ENCODE peak calls at places on chromosomes 3 and 15, in nine cellular contexts. One of them, this sample, is unnamed.
A peak's percentile ranks its signal among the peaks of the same experiment; 100 is the strongest.

GRCh38 chr3:111936967-111937366 is 41.9 kb upstream of the ABHD10 start:
- DNase-seq in cardiac muscle cell: peak; percentile 24
- DNase-seq in GM13977: no peak
- DNase-seq in WTC11: no peak
- DNase-seq in ovary: no peak
- DNase-seq in left ventricle myocardium inferior: no peak
- DNase-seq in GM10248: no peak
- DNase-seq in AG09309: no peak
- DNase-seq in A549: no peak
- DNase-seq in this sample: no peak

GRCh38 chr3:30934208-30934550 is 39.7 kb upstream of the GADL1 start:
- DNase-seq in cardiac muscle cell: peak; percentile 73
- DNase-seq in GM13977: peak; percentile 6
- DNase-seq in WTC11: no peak
- DNase-seq in ovary: peak; percentile 36
- DNase-seq in left ventricle myocardium inferior: no peak
- DNase-seq in GM10248: no peak
- DNase-seq in AG09309: peak; percentile 47
- DNase-seq in A549: peak; percentile 14
- DNase-seq in this sample: peak; percentile 48

GRCh38 chr15:79076661-79077060 is 13.9 kb downstream of the RASGRF1 start:
- DNase-seq in cardiac muscle cell: no peak
- DNase-seq in GM13977: no peak
- DNase-seq in WTC11: no peak
- DNase-seq in ovary: no peak
- DNase-seq in left ventricle myocardium inferior: no peak
- DNase-seq in GM10248: no peak
- DNase-seq in AG09309: no peak
- DNase-seq in A549: no peak
- DNase-seq in this sample: no peak

GRCh38 chr3:186882881-186883685 is 40.6 kb downstream of the ADIPOQ start:
- DNase-seq in cardiac muscle cell: peak; percentile 75
- DNase-seq in GM13977: no peak
- DNase-seq in WTC11: no peak
- DNase-seq in ovary: no peak
- DNase-seq in left ventricle myocardium inferior: no peak
- DNase-seq in GM10248: no peak
- DNase-seq in AG09309: peak; percentile 33
- DNase-seq in A549: peak; percentile 46
- DNase-seq in this sample: no peak

GRCh38 chr3:4720316-4721075 is 227.3 kb downstream of the ITPR1 start:
- DNase-seq in cardiac muscle cell: peak; percentile 88
- DNase-seq in GM13977: peak; percentile 23
- DNase-seq in WTC11: peak; percentile 28
- DNase-seq in ovary: peak; percentile 93
- DNase-seq in left ventricle myocardium inferior: peak; percentile 64
- DNase-seq in GM10248: peak; percentile 35
- DNase-seq in AG09309: peak; percentile 79
- DNase-seq in A549: peak; percentile 70
- DNase-seq in this sample: peak; percentile 82

GRCh38 chr3:141388823-141389617 is 20.7 kb downstream of the ZBTB38 start:
- DNase-seq in cardiac muscle cell: peak; percentile 53
- DNase-seq in GM13977: no peak
- DNase-seq in WTC11: no peak
- DNase-seq in ovary: no peak
- DNase-seq in left ventricle myocardium inferior: no peak
- DNase-seq in GM10248: no peak
- DNase-seq in AG09309: no peak
- DNase-seq in A549: no peak
- DNase-seq in this sample: no peak

GRCh38 chr3:155444771-155445170 is 151.3 kb upstream of the STRIT1 start:
- DNase-seq in cardiac muscle cell: no peak
- DNase-seq in GM13977: no peak
- DNase-seq in WTC11: no peak
- DNase-seq in ovary: no peak
- DNase-seq in left ventricle myocardium inferior: no peak
- DNase-seq in GM10248: no peak
- DNase-seq in AG09309: no peak
- DNase-seq in A549: no peak
- DNase-seq in this sample: no peak

GRCh38 chr15:96107922-96108321 is 222.6 kb upstream of the NR2F2 start:
- DNase-seq in cardiac muscle cell: peak; percentile 13
- DNase-seq in GM13977: no peak
- DNase-seq in WTC11: no peak
- DNase-seq in ovary: no peak
- DNase-seq in left ventricle myocardium inferior: no peak
- DNase-seq in GM10248: no peak
- DNase-seq in AG09309: no peak
- DNase-seq in A549: no peak
- DNase-seq in this sample: peak; percentile 26

DNA sequence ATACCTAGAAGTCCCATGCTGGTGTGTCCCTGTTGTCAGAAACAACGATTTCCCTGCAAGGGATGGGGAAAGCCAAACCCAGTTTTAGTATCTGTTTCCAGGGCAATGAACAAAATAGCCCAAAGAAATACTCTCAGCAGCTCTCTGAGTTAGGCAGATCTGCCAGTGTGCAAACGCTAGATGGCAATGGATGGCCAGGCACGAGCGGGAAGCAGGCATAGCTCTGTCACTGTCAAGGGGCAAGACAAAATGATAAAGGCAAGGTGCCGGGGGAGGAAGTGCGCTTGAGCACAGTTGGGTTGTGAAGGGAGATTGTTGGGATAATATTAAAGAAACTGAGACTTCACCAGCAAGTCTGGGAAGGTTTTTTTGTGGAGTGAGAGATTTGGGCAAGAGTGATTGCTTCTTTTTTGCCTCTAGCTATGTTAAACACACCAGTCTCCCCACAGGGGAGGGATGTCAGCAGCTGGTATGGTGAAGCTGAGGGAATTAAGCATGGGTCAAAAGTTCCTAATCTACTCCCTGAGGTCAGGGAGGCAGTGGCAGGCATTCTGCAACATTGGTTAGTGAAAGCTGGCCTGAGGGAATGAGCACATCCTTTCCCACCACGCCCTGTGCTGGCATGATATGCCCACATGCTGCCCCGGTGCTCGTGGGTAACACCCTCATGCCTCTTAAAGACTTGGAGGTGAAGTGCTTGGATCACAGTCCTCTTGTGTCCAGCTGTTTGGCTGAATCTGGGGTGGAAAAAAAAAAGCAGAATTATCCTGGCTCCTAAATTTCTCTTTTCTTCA is 117.6 kb downstream of the PDCD6IP start:
- DNase-seq in cardiac muscle cell: peak; percentile 22
- DNase-seq in GM13977: peak; percentile 16
- DNase-seq in WTC11: peak; percentile 25
- DNase-seq in ovary: no peak
- DNase-seq in left ventricle myocardium inferior: no peak
- DNase-seq in GM10248: peak; percentile 28
- DNase-seq in AG09309: no peak
- DNase-seq in A549: peak; percentile 46
- DNase-seq in this sample: no peak
- TF ChIP-seq CTCF in cardiac muscle cell: peak; percentile 33
- TF ChIP-seq CTCF in GM13977: peak; percentile 38
- TF ChIP-seq CTCF in WTC11: no peak
- TF ChIP-seq CTCF in ovary: no peak
- TF ChIP-seq CTCF in left ventricle myocardium inferior: peak; percentile 56
- TF ChIP-seq CTCF in GM10248: peak; percentile 35
- TF ChIP-seq CTCF in AG09309: peak; percentile 40
- TF ChIP-seq CTCF in A549: peak; percentile 57
- TF ChIP-seq CTCF in this sample: peak; percentile 33

GRCh38 chr3:123939706-123940105 is 21.3 kb downstream of the CCDC14 start:
- DNase-seq in cardiac muscle cell: no peak
- DNase-seq in GM13977: no peak
- DNase-seq in WTC11: no peak
- DNase-seq in ovary: no peak
- DNase-seq in left ventricle myocardium inferior: no peak
- DNase-seq in GM10248: no peak
- DNase-seq in AG09309: no peak
- DNase-seq in A549: no peak
- DNase-seq in this sample: no peak

GRCh38 chr3:123935830-123936229 is 25.2 kb downstream of the CCDC14 start:
- DNase-seq in cardiac muscle cell: no peak
- DNase-seq in GM13977: no peak
- DNase-seq in WTC11: no peak
- DNase-seq in ovary: no peak
- DNase-seq in left ventricle myocardium inferior: no peak
- DNase-seq in GM10248: no peak
- DNase-seq in AG09309: no peak
- DNase-seq in A549: no peak
- DNase-seq in this sample: no peak

GRCh38 chr3:123936400-123936799 is 24.6 kb downstream of the CCDC14 start:
- DNase-seq in cardiac muscle cell: no peak
- DNase-seq in GM13977: no peak
- DNase-seq in WTC11: no peak
- DNase-seq in ovary: no peak
- DNase-seq in left ventricle myocardium inferior: no peak
- DNase-seq in GM10248: no peak
- DNase-seq in AG09309: no peak
- DNase-seq in A549: no peak
- DNase-seq in this sample: no peak

GRCh38 chr3:123941150-123941941 is 19.7 kb downstream of the CCDC14 start:
- DNase-seq in cardiac muscle cell: no peak
- DNase-seq in GM13977: no peak
- DNase-seq in WTC11: no peak
- DNase-seq in ovary: no peak
- DNase-seq in left ventricle myocardium inferior: no peak
- DNase-seq in GM10248: no peak
- DNase-seq in AG09309: no peak
- DNase-seq in A549: no peak
- DNase-seq in this sample: no peak
- TF ChIP-seq CTCF in cardiac muscle cell: peak; percentile 30
- TF ChIP-seq CTCF in GM13977: peak; percentile 8
- TF ChIP-seq CTCF in WTC11: no peak
- TF ChIP-seq CTCF in ovary: peak; percentile 6
- TF ChIP-seq CTCF in left ventricle myocardium inferior: peak; percentile 18
- TF ChIP-seq CTCF in GM10248: no peak
- TF ChIP-seq CTCF in AG09309: peak; percentile 36
- TF ChIP-seq CTCF in A549: peak; percentile 25
- TF ChIP-seq CTCF in this sample: peak; percentile 18

DNA sequence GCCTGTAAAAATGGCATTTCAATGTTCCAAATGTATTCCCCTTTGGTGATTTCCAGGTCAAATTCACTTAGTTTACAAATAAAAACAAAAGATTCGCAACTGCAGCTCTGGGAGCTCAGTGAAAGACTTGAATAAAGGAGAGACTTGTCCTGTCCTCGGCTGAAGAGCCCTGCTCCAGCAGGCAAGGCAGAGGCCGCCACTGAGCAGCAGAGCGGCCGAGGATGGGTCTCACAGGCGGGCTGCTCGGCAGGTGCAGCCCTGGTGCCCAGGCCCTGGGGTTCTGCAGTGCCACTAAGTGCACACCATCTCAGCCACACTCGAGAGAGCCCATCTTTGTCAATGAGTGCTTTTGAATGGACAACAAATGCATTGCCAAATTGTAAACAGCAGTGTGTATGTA is 856.2 kb downstream of the AGBL1 start:
- DNase-seq in cardiac muscle cell: no peak
- DNase-seq in GM13977: no peak
- DNase-seq in WTC11: peak; percentile 53
- DNase-seq in ovary: no peak
- DNase-seq in left ventricle myocardium inferior: no peak
- DNase-seq in GM10248: no peak
- DNase-seq in AG09309: no peak
- DNase-seq in A549: no peak
- DNase-seq in this sample: no peak
- TF ChIP-seq CTCF in cardiac muscle cell: no peak
- TF ChIP-seq CTCF in GM13977: no peak
- TF ChIP-seq CTCF in WTC11: no peak
- TF ChIP-seq CTCF in ovary: no peak
- TF ChIP-seq CTCF in left ventricle myocardium inferior: no peak
- TF ChIP-seq CTCF in GM10248: no peak
- TF ChIP-seq CTCF in AG09309: no peak
- TF ChIP-seq CTCF in A549: no peak
- TF ChIP-seq CTCF in this sample: no peak

GRCh38 chr3:65334045-65334665 is 646.4 kb upstream of the ADAMTS9 start:
- DNase-seq in cardiac muscle cell: peak; percentile 51
- DNase-seq in GM13977: no peak
- DNase-seq in WTC11: peak; percentile 50
- DNase-seq in ovary: peak; percentile 46
- DNase-seq in left ventricle myocardium inferior: no peak
- DNase-seq in GM10248: no peak
- DNase-seq in AG09309: no peak
- DNase-seq in A549: no peak
- DNase-seq in this sample: no peak
- TF ChIP-seq CTCF in cardiac muscle cell: peak; percentile 24
- TF ChIP-seq CTCF in GM13977: no peak
- TF ChIP-seq CTCF in WTC11: peak; percentile 23
- TF ChIP-seq CTCF in ovary: no peak
- TF ChIP-seq CTCF in left ventricle myocardium inferior: peak; percentile 43
- TF ChIP-seq CTCF in GM10248: no peak
- TF ChIP-seq CTCF in AG09309: peak; percentile 26
- TF ChIP-seq CTCF in A549: no peak
- TF ChIP-seq CTCF in this sample: peak; percentile 30

GRCh38 chr3:129439381-129439816 is 349 bp downstream of the MBD4 start:
- DNase-seq in cardiac muscle cell: no peak
- DNase-seq in GM13977: peak; percentile 42
- DNase-seq in WTC11: peak; percentile 37
- DNase-seq in ovary: peak; percentile 55
- DNase-seq in left ventricle myocardium inferior: peak; percentile 36
- DNase-seq in GM10248: peak; percentile 37
- DNase-seq in AG09309: no peak
- DNase-seq in A549: peak; percentile 42
- DNase-seq in this sample: no peak
- TF ChIP-seq CTCF in cardiac muscle cell: no peak
- TF ChIP-seq CTCF in GM13977: no peak
- TF ChIP-seq CTCF in WTC11: no peak
- TF ChIP-seq CTCF in ovary: no peak
- TF ChIP-seq CTCF in left ventricle myocardium inferior: no peak
- TF ChIP-seq CTCF in GM10248: no peak
- TF ChIP-seq CTCF in AG09309: no peak
- TF ChIP-seq CTCF in A549: no peak
- TF ChIP-seq CTCF in this sample: no peak

DNA sequence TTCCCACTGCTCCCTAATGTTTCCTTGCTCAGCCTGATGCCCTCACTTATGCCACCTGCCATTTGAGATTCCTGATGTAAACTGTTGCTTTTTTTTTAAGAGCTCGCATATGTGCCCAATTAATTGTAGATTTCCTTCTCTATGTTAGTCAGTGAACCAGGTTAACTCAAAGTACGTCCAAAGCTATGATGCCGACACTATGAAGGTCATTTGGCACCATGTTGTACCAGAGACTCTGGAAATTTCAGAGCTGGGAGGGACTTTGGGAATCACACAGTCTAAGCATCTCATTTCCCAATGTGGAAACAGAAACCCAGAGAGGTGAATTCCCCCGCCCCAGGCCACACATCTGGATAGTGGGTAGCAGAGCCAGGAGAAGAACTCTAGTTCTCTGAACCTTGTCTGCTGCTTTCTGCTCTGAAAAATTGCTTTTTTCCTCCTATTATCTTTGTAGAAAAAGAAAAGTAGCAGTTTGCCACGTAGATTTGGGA is 38.5 kb upstream of the TNFAIP8L3 start:
- DNase-seq in cardiac muscle cell: no peak
- DNase-seq in GM13977: no peak
- DNase-seq in WTC11: no peak
- DNase-seq in ovary: no peak
- DNase-seq in left ventricle myocardium inferior: no peak
- DNase-seq in GM10248: no peak
- DNase-seq in AG09309: no peak
- DNase-seq in A549: no peak
- DNase-seq in this sample: no peak
- TF ChIP-seq CTCF in cardiac muscle cell: no peak
- TF ChIP-seq CTCF in GM13977: no peak
- TF ChIP-seq CTCF in WTC11: no peak
- TF ChIP-seq CTCF in ovary: no peak
- TF ChIP-seq CTCF in left ventricle myocardium inferior: peak; percentile 4
- TF ChIP-seq CTCF in GM10248: no peak
- TF ChIP-seq CTCF in AG09309: no peak
- TF ChIP-seq CTCF in A549: no peak
- TF ChIP-seq CTCF in this sample: no peak

This sample was measured in astrocyte of the cerebellum.